ENCODE peak calls at places on chromosomes 7 and 10, in eight cellular contexts. P, V, R, K, G, B, Y and W are unnamed samples. For H3K4me1, the result is how much of the 10 kb centered on the place peaks cover.

GRCh38 chr7:3302681-3303320 is 1.7 kb downstream of the SDK1 start:
- DNase-seq in P (no peak), V (no peak), R (no peak), K (no peak), G (no peak), B (no peak), Y (no peak), W (no peak)

GRCh38 chr10:119651514-119652327 is 541 bp downstream of the BAG3 start:
- DNase-seq in P (peak), V (peak), R (peak), K (no peak), G (peak), B (peak), Y (no peak), W (no peak)

GRCh38 chr10:79295593-79295992 is 51.7 kb upstream of the PPIF start:
- DNase-seq in P (no peak), V (no peak), R (peak), K (no peak), G (no peak), B (no peak), Y (no peak), W (no peak)

GRCh38 chr7:138258194-138258554 is 181.9 kb downstream of the AKR1D1 start:
- DNase-seq in P (no peak), V (no peak), R (no peak), K (no peak), G (no peak), B (no peak), Y (no peak), W (no peak)

GRCh38 chr7:11343818-11344413 is 370.2 kb downstream of the PHF14 start:
- DNase-seq in P (no peak), V (peak), R (no peak), K (no peak), G (peak), B (peak), Y (peak), W (no peak)

GRCh38 chr10:98414932-98415709 is at the start of gene PYROXD2:
- DNase-seq in P (peak), V (peak), R (peak), K (peak), G (peak), B (peak), Y (no peak), W (peak)

GRCh38 chr10:98331888-98332287 is 63.9 kb upstream of the LOXL4 start:
- DNase-seq in P (no peak), V (peak), R (no peak), K (no peak), G (no peak), B (no peak), Y (peak), W (no peak)

GRCh38 chr7:84688671-84689070 is 494.1 kb upstream of the SEMA3A start:
- DNase-seq in P (no peak), V (no peak), R (no peak), K (no peak), G (no peak), B (no peak), Y (no peak), W (no peak)

GRCh38 chr10:77899690-77900089 is 26.9 kb downstream of the DLG5 start:
- DNase-seq in P (no peak), V (no peak), R (no peak), K (no peak), G (no peak), B (no peak), Y (no peak), W (no peak)

GRCh38 chr10:77896058-77896457 is 30.5 kb downstream of the DLG5 start:
- DNase-seq in P (no peak), V (no peak), R (no peak), K (no peak), G (no peak), B (no peak), Y (no peak), W (no peak)

GRCh38 chr10:77901743-77902142 is 24.8 kb downstream of the DLG5 start:
- DNase-seq in P (no peak), V (no peak), R (no peak), K (no peak), G (no peak), B (no peak), Y (no peak), W (no peak)

GRCh38 chr10:77898323-77899079 is 28.1 kb downstream of the DLG5 start:
- DNase-seq in P (peak), V (peak), R (no peak), K (no peak), G (no peak), B (peak), Y (no peak), W (no peak)

DNA sequence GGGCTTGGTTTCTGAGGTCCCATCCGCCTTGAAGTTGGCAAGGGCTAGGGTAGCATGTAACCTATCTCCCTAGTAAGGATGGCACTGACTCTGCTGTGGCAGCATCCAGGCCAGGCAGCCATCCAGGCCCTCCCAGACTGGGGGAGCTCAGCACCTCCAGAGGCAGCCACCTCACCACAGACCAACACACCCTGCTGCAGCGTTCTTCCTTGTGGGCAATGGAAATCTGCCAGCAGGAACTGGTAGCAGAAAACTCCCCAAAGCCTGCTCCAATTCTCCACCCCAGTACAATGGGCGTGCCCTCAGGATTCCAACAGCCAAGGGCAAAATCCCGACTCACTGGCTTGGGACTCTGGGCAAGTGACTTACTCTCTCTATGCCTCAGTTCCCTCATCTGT is 27.5 kb downstream of the DLG5 start:
- DNase-seq in P (peak), V (no peak), R (peak), K (no peak), G (no peak), B (peak), Y (no peak), W (no peak)
- H3K4me1 ChIP-seq in P (under half), V (under half), R (under half), K (under half), G (under half), B (under half), Y (under half), W (under half)

GRCh38 chr10:114172776-114173555 is 1.0 kb downstream of the CCDC186 start:
- DNase-seq in P (no peak), V (no peak), R (no peak), K (no peak), G (peak), B (peak), Y (no peak), W (no peak)

GRCh38 chr10:114173680-114174461 is at the start of gene CCDC186:
- DNase-seq in P (peak), V (peak), R (peak), K (peak), G (peak), B (peak), Y (peak), W (peak)

GRCh38 chr10:114175667-114176066 is 1.7 kb upstream of the CCDC186 start:
- DNase-seq in P (no peak), V (no peak), R (no peak), K (no peak), G (no peak), B (no peak), Y (no peak), W (no peak)

GRCh38 chr10:114176511-114176910 is 2.5 kb upstream of the CCDC186 start:
- DNase-seq in P (peak), V (no peak), R (no peak), K (no peak), G (no peak), B (no peak), Y (no peak), W (no peak)

GRCh38 chr10:114174462-114175190 is 623 bp upstream of the CCDC186 start:
- DNase-seq in P (peak), V (peak), R (no peak), K (peak), G (no peak), B (no peak), Y (no peak), W (peak)
- H3K27ac ChIP-seq in P (no peak), V (no peak), R (peak), K (peak), G (peak), B (peak), Y (no peak), W (peak)

GRCh38 chr10:95475003-95475383 is 86.2 kb downstream of the SORBS1 start:
- DNase-seq in P (no peak), V (no peak), R (no peak), K (no peak), G (no peak), B (no peak), Y (no peak), W (no peak)
- H3K4me1 ChIP-seq in P (under half), V (under half), R (half or more), K (half or more), G (under half), B (under half), Y (under half), W (under half)

DNA sequence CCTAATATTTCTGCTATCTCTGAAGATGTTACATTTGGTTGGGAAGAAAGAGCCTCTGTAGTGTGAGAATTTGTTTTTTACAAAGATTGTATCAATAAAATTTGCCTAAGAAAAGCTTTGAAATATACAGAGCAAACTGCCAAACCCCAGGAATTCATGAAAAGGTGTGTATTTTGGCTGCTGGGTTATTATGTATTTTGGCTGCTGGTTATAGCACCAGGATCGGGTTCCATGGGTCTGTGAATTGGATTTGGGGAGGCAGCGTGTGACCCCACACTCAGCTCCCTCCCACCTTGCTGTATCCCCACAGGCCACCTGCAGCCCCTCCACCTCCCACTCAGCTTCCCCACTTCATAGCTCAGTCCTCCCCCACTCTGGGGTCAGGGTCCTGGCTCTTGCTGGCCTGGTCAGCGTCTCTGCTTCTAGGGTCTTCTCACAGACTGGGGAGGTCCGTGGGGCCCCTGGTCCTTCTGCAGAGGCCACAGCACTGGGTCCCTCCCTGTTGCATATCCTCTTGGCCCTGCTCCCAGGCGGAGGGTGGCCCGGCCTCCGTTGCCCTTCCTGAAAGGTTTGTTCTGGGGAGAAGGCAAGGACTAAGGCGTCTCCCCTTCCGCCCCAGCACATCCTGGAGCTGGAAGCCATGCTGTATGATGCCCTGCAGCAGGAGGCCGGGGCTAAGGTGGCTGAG is 24.0 kb upstream of the DPYSL4 start:
- DNase-seq in P (no peak), V (no peak), R (peak), K (peak), G (no peak), B (no peak), Y (no peak), W (no peak)
- H3K27ac ChIP-seq in P (no peak), V (no peak), R (no peak), K (no peak), G (peak), B (no peak), Y (peak), W (no peak)